ENCODE peak calls at places on chromosomes 6 and 20, in five cellular contexts. V, Z, E, J and G are unnamed samples.

GRCh38 chr6:43695078-43695966 is 7.7 kb upstream of the MRPS18A start:
- DNase-seq in Z (peak), E (no peak), J (no peak), V (no peak), G (no peak)

GRCh38 chr6:30219244-30219643 is 6.0 kb upstream of the TRIM26 start:
- DNase-seq in V (no peak), Z (peak), E (peak), J (no peak), G (no peak)

GRCh38 chr6:44960898-44961297 is 367.2 kb upstream of the RUNX2 start:
- DNase-seq in Z (no peak), J (no peak), V (no peak), E (no peak), G (no peak)

GRCh38 chr6:111686249-111686997 is 80.7 kb upstream of the TRAF3IP2 start:
- DNase-seq in J (peak), E (no peak), Z (no peak), V (no peak), G (no peak)

GRCh38 chr20:32961956-32962517 is 42.2 kb downstream of the SUN5 start:
- DNase-seq in Z (peak), V (no peak), E (no peak), J (no peak), G (no peak)

GRCh38 chr20:36830791-36831691 is 44.9 kb upstream of the TLDC2 start:
- DNase-seq in V (no peak), J (no peak), Z (peak), E (peak), G (no peak)

GRCh38 chr6:35302604-35303218 is 5.1 kb downstream of the DEF6 start:
- DNase-seq in V (peak), J (no peak), E (no peak), Z (peak), G (no peak)

GRCh38 chr20:25486377-25486776 is 78.9 kb downstream of the GINS1 start:
- DNase-seq in J (no peak), V (no peak), Z (no peak), E (no peak), G (no peak)

DNA sequence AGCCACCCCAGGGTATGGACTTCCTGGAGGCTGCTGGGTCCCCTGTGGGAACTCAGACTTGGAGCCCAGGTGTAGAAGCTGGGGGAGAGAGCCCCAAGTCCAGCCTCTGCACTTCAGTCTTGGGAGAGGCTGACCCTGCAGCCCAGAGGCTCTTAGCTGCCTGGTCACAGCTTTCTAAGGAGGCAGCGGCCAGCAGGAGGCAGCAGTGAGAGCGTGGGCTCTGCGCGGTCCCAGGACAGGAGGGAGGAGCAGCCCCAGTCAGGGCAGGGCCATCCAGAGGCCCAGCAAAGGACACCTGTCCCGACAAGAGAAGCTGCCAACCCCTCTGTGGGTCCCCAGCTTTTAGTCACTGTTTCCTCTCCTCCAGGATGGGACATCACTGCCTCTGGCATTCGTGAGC is 9.4 kb downstream of the TREML2 start:
- DNase-seq in E (no peak), Z (no peak), V (no peak), J (no peak), G (no peak)
- TF ChIP-seq CTCF in E (no peak), Z (no peak), V (no peak), J (peak), G (peak)

GRCh38 chr6:122222761-122223160 is 176.7 kb upstream of the HSF2 start:
- DNase-seq in V (no peak), Z (no peak), J (no peak), E (no peak), G (no peak)
- H3K4me3 ChIP-seq in V (no peak), Z (no peak), J (no peak), E (no peak), G (no peak)

GRCh38 chr20:51065615-51066014 is 42.7 kb upstream of the KCNG1 start:
- DNase-seq in V (no peak), Z (no peak), E (no peak), J (no peak), G (no peak)

GRCh38 chr20:51074062-51074461 is 51.2 kb upstream of the KCNG1 start:
- DNase-seq in J (no peak), Z (no peak), E (no peak), V (no peak), G (no peak)

GRCh38 chr20:51067792-51068191 is 44.9 kb upstream of the KCNG1 start:
- DNase-seq in J (no peak), E (no peak), Z (no peak), V (no peak), G (no peak)

GRCh38 chr20:51070635-51071034 is 47.7 kb upstream of the KCNG1 start:
- DNase-seq in Z (no peak), V (no peak), J (no peak), E (no peak), G (no peak)
- TF ChIP-seq CTCF in Z (no peak), V (no peak), J (no peak), E (no peak), G (no peak)

DNA sequence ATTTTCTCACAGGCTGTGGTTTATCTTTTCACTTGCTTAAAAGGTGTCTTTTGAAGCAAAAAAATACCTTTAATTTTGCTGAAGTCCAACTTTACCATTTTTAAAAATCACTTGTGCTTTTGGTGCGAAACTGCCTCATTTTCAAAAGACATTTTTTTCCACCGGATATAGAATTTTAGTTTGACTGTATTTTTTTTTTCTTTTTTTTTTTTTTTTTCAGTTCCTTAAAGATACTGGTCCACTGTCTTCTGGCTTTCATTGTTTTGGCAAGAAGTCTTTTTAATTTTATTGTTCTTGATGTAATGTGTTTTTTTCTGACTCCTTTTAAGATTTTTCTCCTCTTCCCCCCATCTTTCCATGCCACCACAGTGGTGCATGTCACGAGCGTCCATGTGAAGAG is 198.2 kb downstream of the ARID1B start:
- DNase-seq in Z (no peak), J (no peak), E (no peak), V (no peak), G (no peak)
- H3K4me3 ChIP-seq in Z (no peak), J (no peak), E (no peak), V (no peak), G (no peak)

GRCh38 chr6:168030218-168030693 is 32.8 kb downstream of the KIF25 start:
- DNase-seq in V (no peak), J (no peak), Z (no peak), E (no peak), G (no peak)

GRCh38 chr6:168033791-168034190 is 36.3 kb downstream of the KIF25 start:
- DNase-seq in E (no peak), J (no peak), V (no peak), Z (no peak), G (no peak)

GRCh38 chr6:168031411-168032382 is 34.2 kb downstream of the KIF25 start:
- DNase-seq in E (peak), J (no peak), V (no peak), Z (no peak), G (peak)

GRCh38 chr6:168030881-168031280 is 33.4 kb downstream of the KIF25 start:
- DNase-seq in E (no peak), V (no peak), Z (no peak), J (no peak), G (no peak)

DNA sequence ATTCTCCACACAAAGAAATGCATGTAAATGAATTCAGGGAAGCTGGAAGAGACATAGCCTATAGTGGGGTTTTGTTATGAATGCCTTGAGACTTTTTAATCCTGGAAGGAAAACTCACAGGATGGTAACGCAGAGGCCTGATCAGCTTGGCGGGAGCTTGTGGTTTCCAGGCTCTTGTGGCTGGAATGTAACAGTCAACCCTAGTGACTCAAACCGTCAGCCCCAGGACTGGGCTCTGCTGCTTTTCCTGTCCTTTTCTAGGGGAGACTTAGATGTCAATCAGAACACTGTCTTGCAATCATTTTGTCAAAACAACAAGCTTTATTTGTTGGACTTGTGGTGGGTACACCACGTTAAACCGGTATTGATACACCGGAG is 34.9 kb downstream of the KIF25 start:
- DNase-seq in J (no peak), V (no peak), E (no peak), Z (no peak), G (no peak)
- TF ChIP-seq CTCF in J (no peak), V (no peak), E (no peak), Z (no peak), G (peak)

GRCh38 chr6:159988983-159989454 is 20.1 kb downstream of the IGF2R start:
- DNase-seq in Z (no peak), V (no peak), E (no peak), J (no peak), G (no peak)

GRCh38 chr6:159985296-159985940 is 16.5 kb downstream of the IGF2R start:
- DNase-seq in V (no peak), J (no peak), Z (no peak), E (no peak), G (no peak)

GRCh38 chr6:159989471-159989870 is 20.6 kb downstream of the IGF2R start:
- DNase-seq in V (no peak), J (no peak), E (no peak), Z (no peak), G (no peak)

GRCh38 chr6:159992366-159992765 is 23.5 kb downstream of the IGF2R start:
- DNase-seq in J (no peak), Z (no peak), E (no peak), V (no peak), G (no peak)

DNA sequence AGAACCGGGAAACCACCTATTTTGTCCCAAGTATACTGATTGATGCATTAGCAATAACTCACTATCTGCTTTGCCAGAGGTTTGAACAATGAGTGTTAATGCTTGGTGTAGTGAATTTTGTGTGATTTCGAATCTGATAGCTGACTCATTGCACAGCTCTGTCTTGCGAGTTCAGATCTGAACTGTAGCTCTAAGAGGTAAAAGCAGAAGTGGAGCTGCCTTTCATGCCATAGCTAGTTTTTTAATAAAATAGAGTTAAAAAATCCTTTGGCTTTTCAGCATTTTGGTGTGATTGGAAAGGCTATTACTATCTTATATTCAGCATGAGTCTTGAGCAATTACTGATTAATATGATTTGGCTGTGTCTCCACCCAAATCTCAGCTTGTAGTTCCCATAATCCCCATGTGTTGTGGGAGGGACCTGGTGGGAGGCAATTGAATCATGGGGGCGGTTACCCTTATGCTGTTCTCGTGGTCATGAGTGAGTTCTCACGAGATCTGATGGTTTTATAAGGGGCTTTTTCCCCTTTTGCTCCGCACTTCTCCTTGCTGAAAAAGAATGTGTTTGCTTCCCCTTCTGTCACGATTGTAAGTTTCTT is 21.1 kb downstream of the IGF2R start:
- DNase-seq in V (no peak), Z (no peak), E (no peak), J (no peak), G (no peak)
- H3K4me3 ChIP-seq in V (no peak), Z (no peak), E (no peak), J (no peak), G (no peak)

GRCh38 chr6:84967389-84967788 is 203.0 kb upstream of the TBX18 start:
- DNase-seq in V (no peak), Z (no peak), J (no peak), E (no peak), G (no peak)
- TF ChIP-seq CTCF in V (no peak), Z (no peak), J (peak), E (no peak), G (peak)

DNA sequence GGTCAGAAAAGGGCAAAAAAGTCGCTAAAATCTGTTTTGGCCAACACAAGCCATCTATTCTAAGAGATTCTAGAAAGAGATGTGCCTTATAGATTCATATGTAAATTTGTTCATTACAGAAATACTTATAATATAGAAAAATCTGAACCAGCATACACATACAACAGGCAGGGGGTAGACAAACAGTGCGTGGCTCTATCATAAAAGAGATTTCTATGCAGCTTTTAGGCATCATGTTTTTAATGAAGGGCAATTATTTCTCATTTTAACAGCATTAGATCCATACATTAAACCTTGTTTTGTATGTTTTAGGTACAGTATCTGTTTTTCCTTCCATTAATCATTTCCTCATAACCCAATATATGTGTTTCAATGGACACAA is 664 bp downstream of the BTN3A3 start:
- DNase-seq in J (no peak), Z (no peak), V (no peak), E (no peak), G (no peak)
- H3K4me3 ChIP-seq in J (peak), Z (peak), V (peak), E (peak), G (peak)

DNA sequence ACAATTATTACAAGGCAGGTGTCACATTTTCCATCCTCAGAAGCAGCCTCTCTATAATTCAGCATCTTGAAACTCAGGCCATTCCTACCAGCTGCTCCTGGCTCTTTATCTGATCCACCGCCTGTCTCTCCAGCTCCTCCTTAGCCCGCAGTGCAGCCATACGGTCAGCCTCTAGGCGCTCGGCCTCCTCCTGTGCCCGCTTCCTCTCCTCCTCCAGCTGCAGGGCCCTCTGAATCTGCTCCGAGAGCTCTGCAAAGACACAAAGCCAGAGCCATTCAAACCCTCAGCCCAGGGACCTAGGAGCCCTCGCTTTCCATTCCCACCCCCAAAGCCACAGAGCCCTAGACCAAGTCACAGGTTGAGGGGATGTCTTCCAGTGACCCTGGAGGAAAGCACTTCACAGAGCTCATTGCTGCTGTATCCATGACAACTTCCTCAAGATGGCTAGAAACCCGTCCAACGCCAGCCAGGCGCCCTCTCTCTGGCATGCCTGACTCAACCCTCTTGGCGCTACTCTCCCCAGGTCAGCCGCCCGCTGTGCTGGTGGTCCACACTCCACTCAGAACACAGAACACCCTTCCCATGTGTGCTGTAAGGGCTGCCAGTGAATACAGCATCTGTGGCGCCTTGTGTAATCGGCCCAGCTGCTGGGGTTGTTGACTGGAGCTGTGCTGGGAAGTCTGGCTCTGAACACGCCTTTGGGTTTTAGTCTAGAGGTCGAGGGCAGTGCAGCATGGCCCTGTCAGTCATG is 49.3 kb downstream of the EZR start:
- DNase-seq in E (peak), Z (no peak), J (no peak), V (no peak), G (no peak)
- TF ChIP-seq CTCF in E (no peak), Z (no peak), J (no peak), V (no peak), G (no peak)